ENCODE peak calls at places on chromosomes 3 and 15, in four cellular contexts. A, K, Y and U are unnamed samples.

GRCh38 chr15:60464836-60465630 is 13.9 kb downstream of the ICE2 start:
- DNase-seq in A (no peak), K (no peak), Y (no peak), U (no peak)

GRCh38 chr15:96560246-96560895 is 229.9 kb downstream of the NR2F2 start:
- DNase-seq in K (no peak), Y (no peak), A (no peak), U (no peak)

GRCh38 chr3:31997500-31997899 is 15.9 kb downstream of the ZNF860 start:
- DNase-seq in A (no peak), K (no peak), Y (no peak), U (no peak)

GRCh38 chr3:161264771-161265343 is 43.7 kb downstream of the NMD3 start:
- DNase-seq in K (no peak), A (no peak), Y (no peak), U (no peak)

GRCh38 chr15:40436116-40436891 is 4.4 kb upstream of the BAHD1 start:
- DNase-seq in Y (no peak), A (no peak), K (no peak), U (no peak)

GRCh38 chr3:157157836-157158235 is 2.1 kb downstream of the CCNL1 start:
- DNase-seq in Y (no peak), K (no peak), A (no peak), U (no peak)

GRCh38 chr3:13563911-13564310 is 15.0 kb downstream of the FBLN2 start:
- DNase-seq in A (no peak), K (no peak), Y (no peak), U (no peak)

GRCh38 chr3:14685204-14685603 is 10.3 kb downstream of the C3orf20 start:
- DNase-seq in K (no peak), Y (no peak), A (no peak), U (no peak)

GRCh38 chr15:39613271-39613670 is 32.4 kb downstream of the THBS1 start:
- DNase-seq in A (no peak), Y (no peak), K (no peak), U (no peak)

GRCh38 chr3:151356791-151357460 is 27.6 kb upstream of the P2RY13 start:
- DNase-seq in Y (no peak), A (no peak), K (no peak), U (no peak)

GRCh38 chr3:70982274-70982673 is 601.3 kb downstream of the FOXP1 start:
- DNase-seq in Y (peak), A (no peak), K (no peak), U (no peak)

GRCh38 chr3:151460240-151460639 is 621 bp downstream of the IGSF10 start:
- DNase-seq in Y (no peak), K (no peak), A (no peak), U (no peak)

GRCh38 chr15:47266556-47266955 is 450.7 kb upstream of the SEMA6D start:
- DNase-seq in A (no peak), Y (no peak), K (no peak), U (no peak)

GRCh38 chr3:194198938-194199337 is 63.0 kb downstream of the HES1 start:
- DNase-seq in Y (peak), K (no peak), A (no peak), U (no peak)

GRCh38 chr15:57415559-57415958 is 39.3 kb downstream of the CGNL1 start:
- DNase-seq in Y (no peak), A (no peak), K (no peak), U (no peak)

GRCh38 chr3:38268522-38268921 is 2.9 kb downstream of the SLC22A13 start:
- DNase-seq in Y (no peak), K (no peak), A (no peak), U (no peak)

GRCh38 chr3:50674349-50675178 is at the start of gene DOCK3:
- DNase-seq in A (peak), K (peak), Y (peak), U (peak)

GRCh38 chr15:63234479-63234878 is 42.9 kb upstream of the APH1B start:
- DNase-seq in A (no peak), Y (no peak), K (no peak), U (no peak)

GRCh38 chr3:77530870-77531269 is 491.0 kb downstream of the ROBO2 start:
- DNase-seq in Y (no peak), A (no peak), K (no peak), U (no peak)

GRCh38 chr3:177921153-177921552 is 615.1 kb upstream of the KCNMB2 start:
- DNase-seq in A (no peak), K (no peak), Y (no peak), U (no peak)

GRCh38 chr3:12438318-12438717 is 46.0 kb upstream of the TSEN2 start:
- DNase-seq in A (no peak), Y (no peak), K (no peak), U (no peak)

GRCh38 chr3:120492103-120492502 is 41.3 kb upstream of the FSTL1 start:
- DNase-seq in A (no peak), Y (no peak), K (no peak), U (no peak)

GRCh38 chr3:29438580-29438979 is 157.7 kb downstream of the RBMS3 start:
- DNase-seq in K (no peak), A (no peak), Y (no peak), U (no peak)

GRCh38 chr3:130243808-130244207 is 101.7 kb upstream of the COL6A5 start:
- DNase-seq in A (no peak), Y (no peak), K (no peak), U (no peak)

GRCh38 chr15:89531796-89532537 is 35.6 kb upstream of the RHCG start:
- DNase-seq in A (no peak), Y (no peak), K (no peak), U (no peak)

GRCh38 chr3:119319311-119319710 is 25.1 kb downstream of the ARHGAP31 start:
- DNase-seq in K (no peak), A (no peak), Y (no peak), U (no peak)

GRCh38 chr3:99999541-99999940 is 114.8 kb downstream of the FILIP1L start:
- DNase-seq in A (no peak), K (no peak), Y (no peak), U (no peak)

GRCh38 chr15:92452143-92452542 is 58.5 kb downstream of the ST8SIA2 start:
- DNase-seq in K (no peak), Y (no peak), A (no peak), U (no peak)